ENCODE peak calls at places on chromosomes 12 and 14, in ten cellular contexts. B is stomach; S is breast epithelium; U is kidney; X is heart left ventricle; H is naive thymus-derived CD4-positive, alpha-beta T cell; W is left lung; T is H1; P is cardiac muscle cell; N is dorsolateral prefrontal cortex. K is an unnamed sample.

GRCh38 chr12:81167694-81168093 is 89.8 kb downstream of the ACSS3 start:
- DNase-seq in P (peak), W (no peak), H (no peak), S (no peak), T (no peak), X (no peak), N (no peak), B (no peak), U (no peak), K (no peak)

GRCh38 chr14:76832503-76832988 is 6.3 kb downstream of the LRRC74A start:
- DNase-seq in U (no peak), B (no peak), X (peak), H (no peak), W (peak), S (no peak), P (peak), N (no peak), T (no peak), K (no peak)

GRCh38 chr12:25684070-25684469 is 131.0 kb upstream of the LMNTD1 start:
- DNase-seq in N (no peak), B (no peak), S (no peak), U (no peak), T (no peak), X (no peak), W (no peak), H (no peak), P (no peak), K (no peak)

GRCh38 chr12:28313631-28314030 is 123.4 kb downstream of the CCDC91 start:
- DNase-seq in T (no peak), S (no peak), N (no peak), X (peak), P (peak), U (no peak), W (no peak), B (no peak), H (no peak), K (no peak)

GRCh38 chr12:65765436-65765813 is 58.9 kb upstream of the HMGA2 start:
- DNase-seq in S (no peak), X (no peak), W (no peak), P (peak), H (no peak), N (no peak), U (no peak), B (no peak), T (no peak), K (no peak)

GRCh38 chr14:71322660-71323250 is 415.5 kb downstream of the PCNX1 start:
- DNase-seq in P (peak), W (no peak), B (no peak), U (no peak), X (no peak), H (peak), N (no peak), T (no peak), S (no peak), K (no peak)

GRCh38 chr12:51254592-51254991 is 15.6 kb downstream of the SMAGP start:
- DNase-seq in B (no peak), S (no peak), T (no peak), W (no peak), N (no peak), P (no peak), H (no peak), X (no peak), U (no peak), K (no peak)

GRCh38 chr12:81759215-81759991 is at the start of gene PPFIA2:
- DNase-seq in S (no peak), P (peak), U (peak), W (peak), B (no peak), H (peak), X (no peak), T (peak), N (peak), K (no peak)

GRCh38 chr12:94535614-94535932 is 75.9 kb upstream of the CEP83 start:
- DNase-seq in S (no peak), W (no peak), H (no peak), U (no peak), T (no peak), X (no peak), B (no peak), N (no peak), P (no peak), K (no peak)

GRCh38 chr12:3295648-3296408 is 195.2 kb upstream of the PRMT8 start:
- DNase-seq in B (peak), H (no peak), P (peak), U (no peak), T (no peak), X (peak), N (no peak), W (no peak), S (no peak), K (no peak)

GRCh38 chr14:52131640-52132320 is 62.9 kb upstream of the NID2 start:
- DNase-seq in U (peak), B (peak), W (peak), H (peak), S (no peak), N (peak), X (peak), T (peak), P (peak), K (no peak)

GRCh38 chr12:50057000-50057841 is at the start of gene ASIC1:
- DNase-seq in X (peak), H (peak), W (peak), S (peak), B (peak), N (peak), P (peak), T (peak), U (peak), K (peak)

GRCh38 chr12:34395056-34396005 is 373.0 kb downstream of the ALG10 start:
- DNase-seq in P (no peak), U (peak), H (no peak), T (peak), W (peak), N (peak), B (peak), S (peak), X (peak), K (peak)

GRCh38 chr12:102642199-102642598 is 161.8 kb upstream of the IGF1 start:
- DNase-seq in X (no peak), B (no peak), T (no peak), S (no peak), W (no peak), H (no peak), P (peak), U (no peak), N (no peak), K (no peak)

GRCh38 chr14:57576498-57576897 is 82.8 kb upstream of the CCDC198 start:
- DNase-seq in W (no peak), X (no peak), U (no peak), B (no peak), H (no peak), P (no peak), S (no peak), N (no peak), T (no peak), K (no peak)

GRCh38 chr12:4107911-4108697 is 165.5 kb upstream of the CCND2 start:
- DNase-seq in W (no peak), P (no peak), S (no peak), N (no peak), T (peak), X (no peak), U (peak), B (no peak), H (no peak), K (no peak)

GRCh38 chr12:67988600-67988999 is 647 bp upstream of the IFNG-AS1 start:
- DNase-seq in X (no peak), W (no peak), S (no peak), N (no peak), T (no peak), H (no peak), P (no peak), B (no peak), U (no peak), K (no peak)

GRCh38 chr12:85424581-85425348 is 144.7 kb downstream of the ALX1 start:
- DNase-seq in U (no peak), X (no peak), H (no peak), S (no peak), W (no peak), T (peak), N (no peak), P (peak), B (peak), K (no peak)

GRCh38 chr14:73810478-73811163 is 41.0 kb upstream of the PTGR2 start:
- DNase-seq in U (no peak), X (no peak), W (no peak), N (no peak), T (no peak), H (no peak), P (no peak), B (no peak), S (no peak), K (no peak)

GRCh38 chr12:94062796-94063635 is 85.4 kb upstream of the PLXNC1 start:
- DNase-seq in H (no peak), W (peak), B (peak), P (no peak), U (no peak), N (no peak), T (no peak), X (no peak), S (no peak), K (no peak)

GRCh38 chr14:105525861-105526780 is at the start of gene TMEM121:
- DNase-seq in P (no peak), U (peak), W (no peak), S (no peak), B (no peak), H (peak), T (peak), N (no peak), X (no peak), K (peak)

DNA sequence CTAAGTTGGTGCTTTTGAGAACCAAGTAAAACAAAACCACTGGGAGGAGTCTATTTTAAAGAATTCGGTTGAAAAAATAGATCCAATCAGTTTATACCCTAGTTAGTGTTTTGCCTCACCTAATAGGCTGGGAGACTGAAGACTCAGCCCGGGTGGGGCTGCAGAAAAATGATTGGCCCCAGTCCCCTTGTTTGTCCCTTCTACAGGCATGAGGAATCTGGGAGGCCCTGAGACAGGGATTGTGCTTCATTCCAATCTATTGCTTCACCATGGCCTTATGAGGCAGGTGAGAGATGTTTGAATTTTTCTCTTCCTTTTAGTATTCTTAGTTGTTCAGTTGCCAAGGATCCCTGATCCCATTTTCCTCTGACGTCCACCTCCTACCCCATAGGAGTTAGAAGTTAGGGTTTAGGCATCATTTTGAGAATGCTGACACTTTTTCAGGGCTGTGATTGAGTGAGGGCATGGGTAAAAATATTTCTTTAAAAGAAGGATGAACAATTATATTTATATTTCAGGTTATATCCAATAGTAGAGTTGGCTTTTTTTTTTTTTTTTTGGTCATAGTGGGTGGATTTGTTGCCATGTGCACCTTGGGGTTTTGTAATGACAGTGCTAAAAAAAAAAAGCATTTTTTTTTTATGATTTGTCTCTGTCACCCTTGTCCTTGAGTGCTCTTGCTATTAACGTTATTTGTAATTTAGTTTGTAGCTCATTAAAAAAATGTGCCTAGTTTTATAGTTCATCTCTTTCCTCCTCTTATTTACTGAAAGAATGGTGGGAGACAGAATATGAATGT is 1.6 kb upstream of the RAB5B start:
- DNase-seq in X (no peak), B (no peak), W (no peak), N (no peak), P (peak), U (no peak), H (no peak), S (no peak), T (no peak), K (no peak)
- H3K27ac ChIP-seq in X (peak), B (peak), W (peak), N (peak), P (peak), U (peak), H (peak), S (peak), T (no peak), K (peak)

GRCh38 chr12:59403259-59403932 is 192.4 kb upstream of the SLC16A7 start:
- DNase-seq in H (peak), U (no peak), P (peak), N (peak), S (no peak), B (peak), W (no peak), T (no peak), X (no peak), K (no peak)
- H3K27ac ChIP-seq in H (no peak), U (no peak), P (peak), N (no peak), S (no peak), B (peak), W (peak), T (no peak), X (no peak), K (no peak)

GRCh38 chr12:14960548-14961465 is 594 bp downstream of the ARHGDIB start:
- DNase-seq in H (peak), W (no peak), N (no peak), T (no peak), X (peak), S (no peak), U (no peak), B (no peak), P (peak), K (peak)
- H3K27ac ChIP-seq in H (peak), W (peak), N (no peak), T (no peak), X (peak), S (peak), U (peak), B (peak), P (no peak), K (peak)

DNA sequence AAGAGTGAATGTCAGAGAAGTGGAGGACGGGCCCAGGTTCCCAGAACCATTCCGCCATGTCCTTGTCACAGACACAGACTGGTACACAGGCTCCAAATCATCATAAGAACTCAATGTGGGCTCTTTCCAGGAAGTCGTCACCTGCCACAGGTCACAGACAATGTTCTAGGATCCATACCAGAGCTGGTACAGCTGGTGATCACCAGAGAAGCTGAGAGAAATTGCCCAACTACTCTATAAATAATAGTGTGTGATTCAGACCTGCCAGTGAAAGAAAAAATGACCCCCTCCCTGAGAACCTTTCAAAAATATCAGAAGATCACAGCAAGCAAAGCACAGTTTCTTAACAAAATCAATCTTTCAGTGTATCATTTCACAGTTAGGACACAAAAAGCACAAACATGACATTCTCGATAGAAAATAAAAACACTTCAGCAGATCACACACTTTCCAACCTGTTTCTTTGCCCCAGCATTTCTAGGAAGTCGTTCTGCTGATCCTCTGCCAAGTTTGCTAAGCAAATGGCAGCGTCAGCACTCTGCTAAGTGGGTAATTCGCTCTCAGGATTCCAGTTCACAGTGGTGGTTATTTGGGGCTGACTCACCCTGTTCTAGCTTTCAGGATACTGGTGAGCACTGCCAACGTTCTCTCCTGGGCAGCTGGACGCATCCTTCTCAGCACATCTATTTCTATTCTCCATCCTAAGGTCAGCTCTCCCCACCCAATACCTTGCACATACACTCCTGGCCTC is 223.3 kb upstream of the SFSWAP start:
- DNase-seq in H (no peak), W (no peak), N (no peak), B (no peak), P (no peak), X (peak), U (no peak), S (no peak), T (no peak), K (no peak)
- H3K27ac ChIP-seq in H (no peak), W (no peak), N (no peak), B (no peak), P (no peak), X (no peak), U (no peak), S (no peak), T (no peak), K (peak)

GRCh38 chr14:95703805-95704204 is 10.1 kb downstream of the TCL1A start:
- DNase-seq in P (no peak), N (no peak), X (no peak), U (no peak), T (no peak), W (no peak), S (no peak), B (no peak), H (no peak), K (no peak)

GRCh38 chr14:95707327-95707726 is 6.6 kb downstream of the TCL1A start:
- DNase-seq in B (no peak), T (no peak), H (no peak), S (no peak), X (no peak), W (no peak), N (no peak), P (no peak), U (no peak), K (no peak)

GRCh38 chr14:95703341-95703740 is 10.6 kb downstream of the TCL1A start:
- DNase-seq in S (no peak), X (no peak), H (no peak), B (no peak), N (no peak), P (no peak), T (no peak), U (no peak), W (no peak), K (no peak)

GRCh38 chr14:95701846-95702221 is 12.1 kb downstream of the TCL1A start:
- DNase-seq in B (no peak), T (no peak), X (no peak), P (peak), N (no peak), U (no peak), W (no peak), H (no peak), S (no peak), K (no peak)

GRCh38 chr14:95705518-95705917 is 8.4 kb downstream of the TCL1A start:
- DNase-seq in T (no peak), H (no peak), N (no peak), W (no peak), B (no peak), X (no peak), P (no peak), S (no peak), U (no peak), K (no peak)
- H3K27ac ChIP-seq in T (no peak), H (no peak), N (no peak), W (no peak), B (no peak), X (no peak), P (no peak), S (no peak), U (no peak), K (no peak)

DNA sequence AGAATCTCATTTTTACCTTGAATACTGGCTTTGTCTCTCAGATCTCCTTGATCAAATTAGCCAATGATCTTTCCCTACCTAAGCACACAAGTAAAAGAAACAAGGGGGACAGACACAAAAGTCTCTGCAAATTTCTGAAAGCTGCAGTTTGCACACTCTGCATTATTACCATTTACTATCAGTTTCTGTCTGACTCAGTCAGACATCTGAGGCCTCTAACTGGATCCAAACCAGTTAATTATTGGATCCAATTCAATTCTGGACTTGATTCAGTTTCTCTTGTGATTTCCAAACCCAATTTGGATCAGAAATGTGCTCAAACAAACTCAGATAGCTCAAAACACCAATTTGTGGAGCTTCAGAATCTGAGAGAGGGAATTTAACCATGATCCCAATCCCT is 16.6 kb downstream of the SSTR1 start:
- DNase-seq in U (no peak), H (no peak), B (no peak), P (no peak), W (no peak), S (no peak), N (no peak), X (no peak), T (no peak), K (no peak)
- H3K27ac ChIP-seq in U (no peak), H (no peak), B (no peak), P (no peak), W (no peak), S (no peak), N (no peak), X (no peak), T (no peak), K (no peak)

DNA sequence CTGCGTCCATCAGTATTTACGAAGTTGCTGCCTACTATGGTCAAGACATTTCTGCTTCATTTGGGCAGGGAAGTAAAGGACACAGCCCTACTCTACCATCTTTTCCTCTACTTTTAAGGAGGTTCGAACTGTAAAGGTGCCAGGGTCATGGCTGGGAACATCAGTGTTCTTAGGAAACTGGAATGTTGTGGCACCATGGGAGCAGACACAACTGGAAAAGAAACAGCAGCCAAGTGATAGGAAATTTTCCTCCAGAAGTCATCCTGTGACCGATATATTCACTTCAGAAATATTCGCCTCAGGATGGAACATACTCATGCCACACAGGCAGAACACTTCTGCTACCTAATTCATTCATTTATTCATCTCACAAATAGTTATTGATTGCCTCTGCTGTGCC is 104.4 kb downstream of the ETV6 start:
- DNase-seq in W (no peak), P (no peak), H (no peak), X (no peak), B (no peak), N (no peak), S (no peak), T (no peak), U (no peak), K (no peak)
- H3K27ac ChIP-seq in W (no peak), P (no peak), H (no peak), X (no peak), B (peak), N (no peak), S (peak), T (no peak), U (no peak), K (no peak)

GRCh38 chr14:102695172-102695569 is 82.1 kb upstream of the TRAF3 start:
- DNase-seq in N (no peak), W (no peak), T (no peak), X (no peak), B (no peak), H (no peak), P (no peak), U (no peak), S (no peak), K (no peak)
- H3K27ac ChIP-seq in N (no peak), W (no peak), T (no peak), X (no peak), B (no peak), H (no peak), P (no peak), U (no peak), S (no peak), K (no peak)

GRCh38 chr12:124370851-124371250 is 76.0 kb downstream of the RFLNA start:
- DNase-seq in N (no peak), T (no peak), X (no peak), H (no peak), S (no peak), W (no peak), P (no peak), B (no peak), U (no peak), K (no peak)

GRCh38 chr12:124371366-124371765 is 76.5 kb downstream of the RFLNA start:
- DNase-seq in S (no peak), H (no peak), T (no peak), U (no peak), X (no peak), N (no peak), B (no peak), W (no peak), P (no peak), K (no peak)

GRCh38 chr12:124372831-124373230 is 77.9 kb downstream of the RFLNA start:
- DNase-seq in N (no peak), X (no peak), U (no peak), H (no peak), B (no peak), T (no peak), P (no peak), S (no peak), W (no peak), K (no peak)

GRCh38 chr12:124370384-124370783 is 75.5 kb downstream of the RFLNA start:
- DNase-seq in T (no peak), X (no peak), S (no peak), N (no peak), B (no peak), W (no peak), U (no peak), H (no peak), P (no peak), K (no peak)

GRCh38 chr12:124371970-124372555 is 77.2 kb downstream of the RFLNA start:
- DNase-seq in X (no peak), P (no peak), S (no peak), B (no peak), H (no peak), N (no peak), T (no peak), U (no peak), W (no peak), K (no peak)
- H3K27ac ChIP-seq in X (no peak), P (no peak), S (peak), B (peak), H (no peak), N (no peak), T (no peak), U (no peak), W (no peak), K (peak)